ENCODE peak calls at places on chromosomes 16 and 17, in eight cellular contexts. A is foreskin keratinocyte; J is mammary epithelial cell; R is progenitor cell of endocrine pancreas; G is Daoy; I is Right ventricle myocardium superior; S is stimulated activated CD8-positive, alpha-beta memory T cell treated with anti-CD3 and anti-CD28 coated beads, Interleukin-15, amount 100 ng/mL, for 1 hour; C is amniotic stem cell. Z is an unnamed sample.

GRCh38 chr16:78976212-78976611 is 624.3 kb downstream of the MAF start:
- DNase-seq in A (no peak), J (no peak), R (no peak), G (peak; percentile 77), I (no peak), S (no peak), C (no peak), Z (no peak)

GRCh38 chr16:67284699-67285646 is 5.6 kb downstream of the PLEKHG4 start:
- DNase-seq in A (no peak), J (peak; percentile 59), R (peak; percentile 58), G (peak; percentile 48), I (no peak), S (no peak), C (no peak), Z (peak; percentile 72)

GRCh38 chr17:57273471-57273870 is 17.1 kb downstream of the MSI2 start:
- DNase-seq in A (no peak), J (no peak), R (no peak), G (no peak), I (no peak), S (no peak), C (no peak), Z (no peak)

GRCh38 chr16:56616608-56617211 is 8.3 kb downstream of the MT2A start:
- DNase-seq in A (no peak), J (no peak), R (no peak), G (no peak), I (no peak), S (no peak), C (no peak), Z (no peak)

GRCh38 chr16:28863929-28864886 is 565 bp downstream of the SH2B1 start:
- DNase-seq in A (peak; percentile 17), J (peak; percentile 29), R (no peak), G (peak; percentile 23), I (peak; percentile 58), S (no peak), C (no peak), Z (no peak)

GRCh38 chr17:18247613-18248001 is 10.9 kb downstream of the FLII start:
- DNase-seq in A (no peak), J (peak; percentile 8), R (no peak), G (no peak), I (peak; percentile 71), S (no peak), C (no peak), Z (no peak)

GRCh38 chr16:49471038-49471727 is 97.6 kb downstream of the C16orf78 start:
- DNase-seq in A (no peak), J (no peak), R (peak; percentile 3), G (no peak), I (no peak), S (no peak), C (no peak), Z (no peak)

GRCh38 chr16:12971216-12971615 is 69.8 kb downstream of the SHISA9 start:
- DNase-seq in A (peak; percentile 66), J (peak; percentile 95), R (no peak), G (peak; percentile 56), I (no peak), S (no peak), C (no peak), Z (peak; percentile 81)

GRCh38 chr17:39923836-39924690 is 3.3 kb downstream of the ORMDL3 start:
- DNase-seq in A (no peak), J (no peak), R (no peak), G (no peak), I (no peak), S (no peak), C (no peak), Z (no peak)

GRCh38 chr16:11089504-11090124 is 145.2 kb downstream of the CLEC16A start:
- DNase-seq in A (no peak), J (no peak), R (no peak), G (peak; percentile 53), I (no peak), S (no peak), C (no peak), Z (no peak)

GRCh38 chr17:48439473-48439872 is 9.5 kb upstream of the SKAP1 start:
- DNase-seq in A (no peak), J (no peak), R (no peak), G (no peak), I (no peak), S (no peak), C (no peak), Z (no peak)

GRCh38 chr17:56599093-56599492 is 5.6 kb downstream of the NOG start:
- DNase-seq in A (no peak), J (no peak), R (no peak), G (no peak), I (no peak), S (no peak), C (no peak), Z (no peak)

GRCh38 chr16:30720694-30721093 is 21.7 kb downstream of the SRCAP start:
- DNase-seq in A (no peak), J (no peak), R (no peak), G (no peak), I (no peak), S (no peak), C (no peak), Z (no peak)

GRCh38 chr17:2063306-2064146 is 8.6 kb downstream of the HIC1 start:
- DNase-seq in A (no peak), J (no peak), R (no peak), G (peak; percentile 19), I (peak; percentile 68), S (no peak), C (no peak), Z (no peak)

GRCh38 chr16:59758848-59759247 is 1024.7 kb upstream of the GOT2 start:
- DNase-seq in A (peak; percentile 70), J (peak; percentile 80), R (no peak), G (no peak), I (no peak), S (no peak), C (no peak), Z (no peak)

GRCh38 chr16:22188595-22189442 is 17.3 kb upstream of the EEF2K start:
- DNase-seq in A (peak; percentile 82), J (peak; percentile 89), R (peak; percentile 51), G (peak; percentile 84), I (peak; percentile 65), S (no peak), C (peak; percentile 78), Z (peak; percentile 87)

GRCh38 chr16:11210260-11210659 is 45.7 kb downstream of the SOCS1 start:
- DNase-seq in A (no peak), J (no peak), R (no peak), G (no peak), I (no peak), S (no peak), C (no peak), Z (no peak)

GRCh38 chr16:67431077-67431804 is at the start of gene HSD11B2:
- DNase-seq in A (no peak), J (peak; percentile 59), R (peak; percentile 56), G (peak; percentile 72), I (peak; percentile 72), S (no peak), C (peak; percentile 37), Z (peak; percentile 76)

GRCh38 chr17:56358651-56359050 is 205.4 kb downstream of the ANKFN1 start:
- DNase-seq in A (peak; percentile 69), J (peak; percentile 81), R (no peak), G (peak; percentile 27), I (no peak), S (no peak), C (no peak), Z (peak; percentile 36)

GRCh38 chr17:41610965-41611640 is 1.5 kb downstream of the KRT16 start:
- DNase-seq in A (no peak), J (no peak), R (no peak), G (no peak), I (no peak), S (no peak), C (no peak), Z (no peak)

GRCh38 chr16:19179890-19180490 is 11.9 kb downstream of the SYT17 start:
- DNase-seq in A (no peak), J (peak; percentile 11), R (peak; percentile 18), G (peak; percentile 53), I (peak; percentile 79), S (no peak), C (no peak), Z (no peak)

GRCh38 chr17:77645441-77646430 is 312.8 kb upstream of the TNRC6C start:
- DNase-seq in A (no peak), J (no peak), R (no peak), G (peak; percentile 62), I (no peak), S (peak; percentile 37), C (no peak), Z (no peak)

GRCh38 chr16:87953308-87954208 is 2.3 kb downstream of the BANP start:
- DNase-seq in A (no peak), J (no peak), R (no peak), G (no peak), I (no peak), S (no peak), C (no peak), Z (no peak)